ENCODE peak calls at places on chromosome 21, in ten cellular contexts. One of them, this sample, is unnamed.

GRCh38 chr21:40487406-40487805 is 359.6 kb downstream of the DSCAM start:
- DNase-seq in memory B cell: no peak
- DNase-seq in neural crest cell: no peak
- DNase-seq in stimulated activated CD8-positive, alpha-beta memory T cell treated with anti-CD3 and anti-CD28 coated beads, Interleukin-4, amount 100 ng/mL, for 24 hours: no peak
- DNase-seq in aorta: no peak
- DNase-seq in kidney epithelial cell: no peak
- DNase-seq in NCI-H1092: no peak
- DNase-seq in colonic mucosa: no peak
- DNase-seq in renal cortical epithelial cell: no peak
- DNase-seq in stimulated activated CD4-positive, alpha-beta T cell treated with anti-CD3 and anti-CD28 coated beads, Interleukin-12 subunit alpha, Interleukin-12 subunit beta, amount 100 ng/mL, for 4 hours: no peak
- DNase-seq in this sample: no peak

GRCh38 chr21:45423201-45423955 is 18.4 kb downstream of the COL18A1 start:
- DNase-seq in NCI-H1092: no peak
- DNase-seq in neural crest cell: no peak
- DNase-seq in stimulated activated CD8-positive, alpha-beta memory T cell treated with anti-CD3 and anti-CD28 coated beads, Interleukin-4, amount 100 ng/mL, for 24 hours: no peak
- DNase-seq in stimulated activated CD4-positive, alpha-beta T cell treated with anti-CD3 and anti-CD28 coated beads, Interleukin-12 subunit alpha, Interleukin-12 subunit beta, amount 100 ng/mL, for 4 hours: no peak
- DNase-seq in kidney epithelial cell: no peak
- DNase-seq in renal cortical epithelial cell: peak
- DNase-seq in aorta: peak
- DNase-seq in memory B cell: no peak
- DNase-seq in colonic mucosa: no peak
- DNase-seq in this sample: no peak

GRCh38 chr21:39529026-39529425 is 77.3 kb downstream of the SH3BGR start:
- DNase-seq in aorta: no peak
- DNase-seq in memory B cell: no peak
- DNase-seq in kidney epithelial cell: no peak
- DNase-seq in NCI-H1092: no peak
- DNase-seq in stimulated activated CD8-positive, alpha-beta memory T cell treated with anti-CD3 and anti-CD28 coated beads, Interleukin-4, amount 100 ng/mL, for 24 hours: no peak
- DNase-seq in stimulated activated CD4-positive, alpha-beta T cell treated with anti-CD3 and anti-CD28 coated beads, Interleukin-12 subunit alpha, Interleukin-12 subunit beta, amount 100 ng/mL, for 4 hours: no peak
- DNase-seq in neural crest cell: no peak
- DNase-seq in colonic mucosa: no peak
- DNase-seq in renal cortical epithelial cell: no peak
- DNase-seq in this sample: no peak

GRCh38 chr21:42509239-42509638 is 4.4 kb upstream of the SLC37A1 start:
- DNase-seq in renal cortical epithelial cell: no peak
- DNase-seq in stimulated activated CD8-positive, alpha-beta memory T cell treated with anti-CD3 and anti-CD28 coated beads, Interleukin-4, amount 100 ng/mL, for 24 hours: no peak
- DNase-seq in colonic mucosa: peak
- DNase-seq in neural crest cell: no peak
- DNase-seq in memory B cell: no peak
- DNase-seq in aorta: no peak
- DNase-seq in NCI-H1092: no peak
- DNase-seq in kidney epithelial cell: no peak
- DNase-seq in stimulated activated CD4-positive, alpha-beta T cell treated with anti-CD3 and anti-CD28 coated beads, Interleukin-12 subunit alpha, Interleukin-12 subunit beta, amount 100 ng/mL, for 4 hours: no peak
- DNase-seq in this sample: no peak

GRCh38 chr21:38911523-38912354 is 106.0 kb downstream of the ETS2 start:
- DNase-seq in kidney epithelial cell: no peak
- DNase-seq in aorta: no peak
- DNase-seq in renal cortical epithelial cell: peak
- DNase-seq in colonic mucosa: no peak
- DNase-seq in memory B cell: no peak
- DNase-seq in stimulated activated CD8-positive, alpha-beta memory T cell treated with anti-CD3 and anti-CD28 coated beads, Interleukin-4, amount 100 ng/mL, for 24 hours: no peak
- DNase-seq in NCI-H1092: no peak
- DNase-seq in stimulated activated CD4-positive, alpha-beta T cell treated with anti-CD3 and anti-CD28 coated beads, Interleukin-12 subunit alpha, Interleukin-12 subunit beta, amount 100 ng/mL, for 4 hours: no peak
- DNase-seq in neural crest cell: no peak
- DNase-seq in this sample: no peak

GRCh38 chr21:44757731-44758130 is 43.9 kb downstream of the UBE2G2 start:
- DNase-seq in memory B cell: no peak
- DNase-seq in NCI-H1092: no peak
- DNase-seq in stimulated activated CD8-positive, alpha-beta memory T cell treated with anti-CD3 and anti-CD28 coated beads, Interleukin-4, amount 100 ng/mL, for 24 hours: no peak
- DNase-seq in neural crest cell: no peak
- DNase-seq in kidney epithelial cell: no peak
- DNase-seq in stimulated activated CD4-positive, alpha-beta T cell treated with anti-CD3 and anti-CD28 coated beads, Interleukin-12 subunit alpha, Interleukin-12 subunit beta, amount 100 ng/mL, for 4 hours: no peak
- DNase-seq in colonic mucosa: no peak
- DNase-seq in renal cortical epithelial cell: no peak
- DNase-seq in aorta: peak
- DNase-seq in this sample: no peak

GRCh38 chr21:39429445-39429844 is 16.1 kb downstream of the LCA5L start:
- DNase-seq in stimulated activated CD4-positive, alpha-beta T cell treated with anti-CD3 and anti-CD28 coated beads, Interleukin-12 subunit alpha, Interleukin-12 subunit beta, amount 100 ng/mL, for 4 hours: no peak
- DNase-seq in renal cortical epithelial cell: peak
- DNase-seq in memory B cell: no peak
- DNase-seq in kidney epithelial cell: no peak
- DNase-seq in colonic mucosa: no peak
- DNase-seq in NCI-H1092: no peak
- DNase-seq in neural crest cell: no peak
- DNase-seq in stimulated activated CD8-positive, alpha-beta memory T cell treated with anti-CD3 and anti-CD28 coated beads, Interleukin-4, amount 100 ng/mL, for 24 hours: no peak
- DNase-seq in aorta: no peak
- DNase-seq in this sample: no peak

GRCh38 chr21:16837319-16837718 is 675.5 kb upstream of the CXADR start:
- DNase-seq in NCI-H1092: no peak
- DNase-seq in memory B cell: no peak
- DNase-seq in colonic mucosa: no peak
- DNase-seq in stimulated activated CD8-positive, alpha-beta memory T cell treated with anti-CD3 and anti-CD28 coated beads, Interleukin-4, amount 100 ng/mL, for 24 hours: no peak
- DNase-seq in aorta: no peak
- DNase-seq in kidney epithelial cell: no peak
- DNase-seq in renal cortical epithelial cell: no peak
- DNase-seq in neural crest cell: no peak
- DNase-seq in stimulated activated CD4-positive, alpha-beta T cell treated with anti-CD3 and anti-CD28 coated beads, Interleukin-12 subunit alpha, Interleukin-12 subunit beta, amount 100 ng/mL, for 4 hours: no peak
- DNase-seq in this sample: no peak

GRCh38 chr21:42590431-42591131 is 62.8 kb upstream of the PDE9A start:
- DNase-seq in NCI-H1092: no peak
- DNase-seq in memory B cell: no peak
- DNase-seq in stimulated activated CD8-positive, alpha-beta memory T cell treated with anti-CD3 and anti-CD28 coated beads, Interleukin-4, amount 100 ng/mL, for 24 hours: no peak
- DNase-seq in kidney epithelial cell: no peak
- DNase-seq in stimulated activated CD4-positive, alpha-beta T cell treated with anti-CD3 and anti-CD28 coated beads, Interleukin-12 subunit alpha, Interleukin-12 subunit beta, amount 100 ng/mL, for 4 hours: no peak
- DNase-seq in colonic mucosa: no peak
- DNase-seq in aorta: no peak
- DNase-seq in renal cortical epithelial cell: no peak
- DNase-seq in neural crest cell: no peak
- DNase-seq in this sample: no peak

GRCh38 chr21:46100426-46100825 is 2.5 kb downstream of the COL6A2 start:
- DNase-seq in stimulated activated CD8-positive, alpha-beta memory T cell treated with anti-CD3 and anti-CD28 coated beads, Interleukin-4, amount 100 ng/mL, for 24 hours: no peak
- DNase-seq in renal cortical epithelial cell: no peak
- DNase-seq in aorta: peak
- DNase-seq in memory B cell: no peak
- DNase-seq in neural crest cell: no peak
- DNase-seq in colonic mucosa: peak
- DNase-seq in kidney epithelial cell: no peak
- DNase-seq in NCI-H1092: no peak
- DNase-seq in stimulated activated CD4-positive, alpha-beta T cell treated with anti-CD3 and anti-CD28 coated beads, Interleukin-12 subunit alpha, Interleukin-12 subunit beta, amount 100 ng/mL, for 4 hours: no peak
- DNase-seq in this sample: no peak

GRCh38 chr21:36429672-36430546 is 44.7 kb downstream of the CHAF1B start:
- DNase-seq in stimulated activated CD8-positive, alpha-beta memory T cell treated with anti-CD3 and anti-CD28 coated beads, Interleukin-4, amount 100 ng/mL, for 24 hours: peak
- DNase-seq in memory B cell: peak
- DNase-seq in stimulated activated CD4-positive, alpha-beta T cell treated with anti-CD3 and anti-CD28 coated beads, Interleukin-12 subunit alpha, Interleukin-12 subunit beta, amount 100 ng/mL, for 4 hours: peak
- DNase-seq in kidney epithelial cell: peak
- DNase-seq in colonic mucosa: peak
- DNase-seq in neural crest cell: no peak
- DNase-seq in renal cortical epithelial cell: peak
- DNase-seq in aorta: peak
- DNase-seq in NCI-H1092: no peak
- DNase-seq in this sample: no peak

GRCh38 chr21:36696390-36696639 is 2.6 kb upstream of the SIM2 start:
- DNase-seq in stimulated activated CD4-positive, alpha-beta T cell treated with anti-CD3 and anti-CD28 coated beads, Interleukin-12 subunit alpha, Interleukin-12 subunit beta, amount 100 ng/mL, for 4 hours: no peak
- DNase-seq in kidney epithelial cell: no peak
- DNase-seq in NCI-H1092: no peak
- DNase-seq in aorta: no peak
- DNase-seq in colonic mucosa: no peak
- DNase-seq in renal cortical epithelial cell: no peak
- DNase-seq in neural crest cell: no peak
- DNase-seq in stimulated activated CD8-positive, alpha-beta memory T cell treated with anti-CD3 and anti-CD28 coated beads, Interleukin-4, amount 100 ng/mL, for 24 hours: no peak
- DNase-seq in memory B cell: no peak
- DNase-seq in this sample: no peak

GRCh38 chr21:45472445-45473365 is 67.7 kb downstream of the COL18A1 start:
- DNase-seq in colonic mucosa: no peak
- DNase-seq in NCI-H1092: no peak
- DNase-seq in stimulated activated CD8-positive, alpha-beta memory T cell treated with anti-CD3 and anti-CD28 coated beads, Interleukin-4, amount 100 ng/mL, for 24 hours: no peak
- DNase-seq in renal cortical epithelial cell: no peak
- DNase-seq in kidney epithelial cell: no peak
- DNase-seq in neural crest cell: no peak
- DNase-seq in aorta: no peak
- DNase-seq in stimulated activated CD4-positive, alpha-beta T cell treated with anti-CD3 and anti-CD28 coated beads, Interleukin-12 subunit alpha, Interleukin-12 subunit beta, amount 100 ng/mL, for 4 hours: no peak
- DNase-seq in memory B cell: no peak
- DNase-seq in this sample: no peak

GRCh38 chr21:37273440-37273839 is 6.3 kb upstream of the VPS26C start:
- DNase-seq in colonic mucosa: no peak
- DNase-seq in kidney epithelial cell: no peak
- DNase-seq in aorta: no peak
- DNase-seq in NCI-H1092: no peak
- DNase-seq in stimulated activated CD4-positive, alpha-beta T cell treated with anti-CD3 and anti-CD28 coated beads, Interleukin-12 subunit alpha, Interleukin-12 subunit beta, amount 100 ng/mL, for 4 hours: no peak
- DNase-seq in renal cortical epithelial cell: no peak
- DNase-seq in memory B cell: no peak
- DNase-seq in stimulated activated CD8-positive, alpha-beta memory T cell treated with anti-CD3 and anti-CD28 coated beads, Interleukin-4, amount 100 ng/mL, for 24 hours: no peak
- DNase-seq in neural crest cell: no peak
- DNase-seq in this sample: no peak

GRCh38 chr21:37233551-37234146 is 33.5 kb downstream of the VPS26C start:
- DNase-seq in renal cortical epithelial cell: no peak
- DNase-seq in kidney epithelial cell: no peak
- DNase-seq in colonic mucosa: no peak
- DNase-seq in aorta: no peak
- DNase-seq in NCI-H1092: peak
- DNase-seq in memory B cell: no peak
- DNase-seq in stimulated activated CD8-positive, alpha-beta memory T cell treated with anti-CD3 and anti-CD28 coated beads, Interleukin-4, amount 100 ng/mL, for 24 hours: no peak
- DNase-seq in stimulated activated CD4-positive, alpha-beta T cell treated with anti-CD3 and anti-CD28 coated beads, Interleukin-12 subunit alpha, Interleukin-12 subunit beta, amount 100 ng/mL, for 4 hours: no peak
- DNase-seq in neural crest cell: no peak
- DNase-seq in this sample: no peak

GRCh38 chr21:45570826-45571601 is 28.8 kb upstream of the SLC19A1 start:
- DNase-seq in renal cortical epithelial cell: no peak
- DNase-seq in aorta: no peak
- DNase-seq in kidney epithelial cell: no peak
- DNase-seq in colonic mucosa: no peak
- DNase-seq in neural crest cell: no peak
- DNase-seq in NCI-H1092: no peak
- DNase-seq in memory B cell: no peak
- DNase-seq in stimulated activated CD4-positive, alpha-beta T cell treated with anti-CD3 and anti-CD28 coated beads, Interleukin-12 subunit alpha, Interleukin-12 subunit beta, amount 100 ng/mL, for 4 hours: no peak
- DNase-seq in stimulated activated CD8-positive, alpha-beta memory T cell treated with anti-CD3 and anti-CD28 coated beads, Interleukin-4, amount 100 ng/mL, for 24 hours: no peak
- DNase-seq in this sample: no peak

GRCh38 chr21:43911015-43911934 is 46.3 kb downstream of the AGPAT3 start:
- DNase-seq in aorta: peak
- DNase-seq in NCI-H1092: no peak
- DNase-seq in kidney epithelial cell: no peak
- DNase-seq in stimulated activated CD8-positive, alpha-beta memory T cell treated with anti-CD3 and anti-CD28 coated beads, Interleukin-4, amount 100 ng/mL, for 24 hours: no peak
- DNase-seq in colonic mucosa: no peak
- DNase-seq in neural crest cell: no peak
- DNase-seq in renal cortical epithelial cell: no peak
- DNase-seq in memory B cell: no peak
- DNase-seq in stimulated activated CD4-positive, alpha-beta T cell treated with anti-CD3 and anti-CD28 coated beads, Interleukin-12 subunit alpha, Interleukin-12 subunit beta, amount 100 ng/mL, for 4 hours: no peak
- DNase-seq in this sample: no peak

GRCh38 chr21:41109174-41109573 is 58.8 kb upstream of the BACE2 start:
- DNase-seq in neural crest cell: no peak
- DNase-seq in memory B cell: no peak
- DNase-seq in renal cortical epithelial cell: no peak
- DNase-seq in NCI-H1092: no peak
- DNase-seq in stimulated activated CD4-positive, alpha-beta T cell treated with anti-CD3 and anti-CD28 coated beads, Interleukin-12 subunit alpha, Interleukin-12 subunit beta, amount 100 ng/mL, for 4 hours: no peak
- DNase-seq in stimulated activated CD8-positive, alpha-beta memory T cell treated with anti-CD3 and anti-CD28 coated beads, Interleukin-4, amount 100 ng/mL, for 24 hours: no peak
- DNase-seq in aorta: no peak
- DNase-seq in colonic mucosa: no peak
- DNase-seq in kidney epithelial cell: no peak
- DNase-seq in this sample: no peak

GRCh38 chr21:35406600-35406999 is 357.5 kb upstream of the RUNX1 start:
- DNase-seq in memory B cell: no peak
- DNase-seq in neural crest cell: no peak
- DNase-seq in colonic mucosa: no peak
- DNase-seq in stimulated activated CD8-positive, alpha-beta memory T cell treated with anti-CD3 and anti-CD28 coated beads, Interleukin-4, amount 100 ng/mL, for 24 hours: no peak
- DNase-seq in aorta: no peak
- DNase-seq in renal cortical epithelial cell: no peak
- DNase-seq in stimulated activated CD4-positive, alpha-beta T cell treated with anti-CD3 and anti-CD28 coated beads, Interleukin-12 subunit alpha, Interleukin-12 subunit beta, amount 100 ng/mL, for 4 hours: no peak
- DNase-seq in NCI-H1092: no peak
- DNase-seq in kidney epithelial cell: no peak
- DNase-seq in this sample: no peak

GRCh38 chr21:30839304-30839703 is 9.7 kb upstream of the KRTAP7-1 start:
- DNase-seq in NCI-H1092: no peak
- DNase-seq in neural crest cell: peak
- DNase-seq in renal cortical epithelial cell: no peak
- DNase-seq in colonic mucosa: peak
- DNase-seq in stimulated activated CD8-positive, alpha-beta memory T cell treated with anti-CD3 and anti-CD28 coated beads, Interleukin-4, amount 100 ng/mL, for 24 hours: no peak
- DNase-seq in kidney epithelial cell: no peak
- DNase-seq in memory B cell: no peak
- DNase-seq in stimulated activated CD4-positive, alpha-beta T cell treated with anti-CD3 and anti-CD28 coated beads, Interleukin-12 subunit alpha, Interleukin-12 subunit beta, amount 100 ng/mL, for 4 hours: peak
- DNase-seq in aorta: no peak
- DNase-seq in this sample: no peak

GRCh38 chr21:42261832-42262200 is 42.9 kb downstream of the ABCG1 start:
- DNase-seq in aorta: no peak
- DNase-seq in NCI-H1092: no peak
- DNase-seq in colonic mucosa: no peak
- DNase-seq in stimulated activated CD8-positive, alpha-beta memory T cell treated with anti-CD3 and anti-CD28 coated beads, Interleukin-4, amount 100 ng/mL, for 24 hours: no peak
- DNase-seq in neural crest cell: no peak
- DNase-seq in kidney epithelial cell: no peak
- DNase-seq in memory B cell: no peak
- DNase-seq in stimulated activated CD4-positive, alpha-beta T cell treated with anti-CD3 and anti-CD28 coated beads, Interleukin-12 subunit alpha, Interleukin-12 subunit beta, amount 100 ng/mL, for 4 hours: no peak
- DNase-seq in renal cortical epithelial cell: no peak
- DNase-seq in this sample: no peak

GRCh38 chr21:42309753-42310213 is 5.4 kb downstream of the TFF3 start:
- DNase-seq in colonic mucosa: peak
- DNase-seq in stimulated activated CD8-positive, alpha-beta memory T cell treated with anti-CD3 and anti-CD28 coated beads, Interleukin-4, amount 100 ng/mL, for 24 hours: peak
- DNase-seq in neural crest cell: peak
- DNase-seq in renal cortical epithelial cell: no peak
- DNase-seq in NCI-H1092: peak
- DNase-seq in stimulated activated CD4-positive, alpha-beta T cell treated with anti-CD3 and anti-CD28 coated beads, Interleukin-12 subunit alpha, Interleukin-12 subunit beta, amount 100 ng/mL, for 4 hours: peak
- DNase-seq in kidney epithelial cell: no peak
- DNase-seq in memory B cell: peak
- DNase-seq in aorta: no peak
- DNase-seq in this sample: peak

GRCh38 chr21:46096997-46097825 is 701 bp upstream of the COL6A2 start:
- DNase-seq in kidney epithelial cell: no peak
- DNase-seq in colonic mucosa: peak
- DNase-seq in aorta: peak
- DNase-seq in stimulated activated CD4-positive, alpha-beta T cell treated with anti-CD3 and anti-CD28 coated beads, Interleukin-12 subunit alpha, Interleukin-12 subunit beta, amount 100 ng/mL, for 4 hours: no peak
- DNase-seq in neural crest cell: no peak
- DNase-seq in NCI-H1092: no peak
- DNase-seq in renal cortical epithelial cell: no peak
- DNase-seq in stimulated activated CD8-positive, alpha-beta memory T cell treated with anti-CD3 and anti-CD28 coated beads, Interleukin-4, amount 100 ng/mL, for 24 hours: no peak
- DNase-seq in memory B cell: no peak
- DNase-seq in this sample: no peak

GRCh38 chr21:25934130-25934529 is 199.4 kb downstream of the GABPA start:
- DNase-seq in colonic mucosa: no peak
- DNase-seq in renal cortical epithelial cell: no peak
- DNase-seq in stimulated activated CD4-positive, alpha-beta T cell treated with anti-CD3 and anti-CD28 coated beads, Interleukin-12 subunit alpha, Interleukin-12 subunit beta, amount 100 ng/mL, for 4 hours: no peak
- DNase-seq in aorta: no peak
- DNase-seq in neural crest cell: no peak
- DNase-seq in stimulated activated CD8-positive, alpha-beta memory T cell treated with anti-CD3 and anti-CD28 coated beads, Interleukin-4, amount 100 ng/mL, for 24 hours: no peak
- DNase-seq in NCI-H1092: no peak
- DNase-seq in kidney epithelial cell: no peak
- DNase-seq in memory B cell: no peak
- DNase-seq in this sample: no peak

GRCh38 chr21:41564871-41565281 is 56.9 kb upstream of the TMPRSS2 start:
- DNase-seq in stimulated activated CD8-positive, alpha-beta memory T cell treated with anti-CD3 and anti-CD28 coated beads, Interleukin-4, amount 100 ng/mL, for 24 hours: no peak
- DNase-seq in renal cortical epithelial cell: peak
- DNase-seq in neural crest cell: no peak
- DNase-seq in aorta: no peak
- DNase-seq in memory B cell: no peak
- DNase-seq in colonic mucosa: peak
- DNase-seq in stimulated activated CD4-positive, alpha-beta T cell treated with anti-CD3 and anti-CD28 coated beads, Interleukin-12 subunit alpha, Interleukin-12 subunit beta, amount 100 ng/mL, for 4 hours: no peak
- DNase-seq in kidney epithelial cell: no peak
- DNase-seq in NCI-H1092: no peak
- DNase-seq in this sample: no peak

GRCh38 chr21:31143021-31143420 is 104.7 kb upstream of the KRTAP19-8 start:
- DNase-seq in aorta: no peak
- DNase-seq in memory B cell: no peak
- DNase-seq in stimulated activated CD8-positive, alpha-beta memory T cell treated with anti-CD3 and anti-CD28 coated beads, Interleukin-4, amount 100 ng/mL, for 24 hours: no peak
- DNase-seq in neural crest cell: no peak
- DNase-seq in NCI-H1092: no peak
- DNase-seq in stimulated activated CD4-positive, alpha-beta T cell treated with anti-CD3 and anti-CD28 coated beads, Interleukin-12 subunit alpha, Interleukin-12 subunit beta, amount 100 ng/mL, for 4 hours: no peak
- DNase-seq in renal cortical epithelial cell: peak
- DNase-seq in kidney epithelial cell: no peak
- DNase-seq in colonic mucosa: no peak
- DNase-seq in this sample: no peak

GRCh38 chr21:32624726-32625125 is 12.5 kb upstream of the CFAP298 start:
- DNase-seq in stimulated activated CD8-positive, alpha-beta memory T cell treated with anti-CD3 and anti-CD28 coated beads, Interleukin-4, amount 100 ng/mL, for 24 hours: no peak
- DNase-seq in NCI-H1092: no peak
- DNase-seq in renal cortical epithelial cell: peak
- DNase-seq in kidney epithelial cell: no peak
- DNase-seq in stimulated activated CD4-positive, alpha-beta T cell treated with anti-CD3 and anti-CD28 coated beads, Interleukin-12 subunit alpha, Interleukin-12 subunit beta, amount 100 ng/mL, for 4 hours: no peak
- DNase-seq in colonic mucosa: no peak
- DNase-seq in aorta: no peak
- DNase-seq in memory B cell: no peak
- DNase-seq in neural crest cell: no peak
- DNase-seq in this sample: no peak

GRCh38 chr21:44766014-44766817 is 35.4 kb downstream of the UBE2G2 start:
- DNase-seq in kidney epithelial cell: no peak
- DNase-seq in stimulated activated CD8-positive, alpha-beta memory T cell treated with anti-CD3 and anti-CD28 coated beads, Interleukin-4, amount 100 ng/mL, for 24 hours: no peak
- DNase-seq in renal cortical epithelial cell: no peak
- DNase-seq in aorta: no peak
- DNase-seq in neural crest cell: no peak
- DNase-seq in stimulated activated CD4-positive, alpha-beta T cell treated with anti-CD3 and anti-CD28 coated beads, Interleukin-12 subunit alpha, Interleukin-12 subunit beta, amount 100 ng/mL, for 4 hours: no peak
- DNase-seq in NCI-H1092: no peak
- DNase-seq in memory B cell: no peak
- DNase-seq in colonic mucosa: no peak
- DNase-seq in this sample: no peak